ENCODE peak calls at places on chromosomes 3 and 15, in four cellular contexts. One of them, this sample, is unnamed.

GRCh38 chr3:190286014-190286413 is 36.2 kb downstream of the CLDN1 start:
- DNase-seq in SK-MEL-5: no peak
- DNase-seq in AG04449: no peak
- DNase-seq in brain microvascular endothelial cell: no peak
- DNase-seq in this sample: no peak

GRCh38 chr15:81968691-81969090 is 77.1 kb downstream of the MEX3B start:
- DNase-seq in SK-MEL-5: no peak
- DNase-seq in AG04449: no peak
- DNase-seq in brain microvascular endothelial cell: no peak
- DNase-seq in this sample: no peak

GRCh38 chr3:114218578-114219185 is 18.7 kb downstream of the ZNF80 start:
- DNase-seq in SK-MEL-5: no peak
- DNase-seq in AG04449: no peak
- DNase-seq in brain microvascular endothelial cell: no peak
- DNase-seq in this sample: no peak

GRCh38 chr3:56196700-56197099 is 271.6 kb downstream of the ERC2 start:
- DNase-seq in SK-MEL-5: no peak
- DNase-seq in AG04449: no peak
- DNase-seq in brain microvascular endothelial cell: no peak
- DNase-seq in this sample: no peak

GRCh38 chr3:156307704-156308103 is 187.3 kb downstream of the KCNAB1 start:
- DNase-seq in SK-MEL-5: no peak
- DNase-seq in AG04449: no peak
- DNase-seq in brain microvascular endothelial cell: peak; percentile 93
- DNase-seq in this sample: no peak

GRCh38 chr3:126956361-126956760 is 26.6 kb upstream of the PLXNA1 start:
- DNase-seq in SK-MEL-5: peak; percentile 26
- DNase-seq in AG04449: no peak
- DNase-seq in brain microvascular endothelial cell: no peak
- DNase-seq in this sample: no peak

GRCh38 chr3:148883163-148883562 is 18.1 kb downstream of the CPA3 start:
- DNase-seq in SK-MEL-5: no peak
- DNase-seq in AG04449: no peak
- DNase-seq in brain microvascular endothelial cell: no peak
- DNase-seq in this sample: no peak

GRCh38 chr3:55958605-55959004 is 471.5 kb upstream of the WNT5A start:
- DNase-seq in SK-MEL-5: no peak
- DNase-seq in AG04449: no peak
- DNase-seq in brain microvascular endothelial cell: no peak
- DNase-seq in this sample: no peak

GRCh38 chr3:9079674-9080073 is 116.4 kb upstream of the RAD18 start:
- DNase-seq in SK-MEL-5: no peak
- DNase-seq in AG04449: no peak
- DNase-seq in brain microvascular endothelial cell: peak; percentile 7
- DNase-seq in this sample: no peak

GRCh38 chr3:56753206-56753605 is 48.5 kb downstream of the ARHGEF3 start:
- DNase-seq in SK-MEL-5: no peak
- DNase-seq in AG04449: no peak
- DNase-seq in brain microvascular endothelial cell: no peak
- DNase-seq in this sample: no peak

GRCh38 chr15:29534378-29534777 is 264.8 kb upstream of the NSMCE3 start:
- DNase-seq in SK-MEL-5: no peak
- DNase-seq in AG04449: no peak
- DNase-seq in brain microvascular endothelial cell: no peak
- DNase-seq in this sample: no peak

GRCh38 chr3:59412506-59412905 is 362.7 kb upstream of the CFAP20DC start:
- DNase-seq in SK-MEL-5: no peak
- DNase-seq in AG04449: no peak
- DNase-seq in brain microvascular endothelial cell: no peak
- DNase-seq in this sample: no peak

GRCh38 chr15:70385052-70385451 is 287.3 kb upstream of the TLE3 start:
- DNase-seq in SK-MEL-5: no peak
- DNase-seq in AG04449: no peak
- DNase-seq in brain microvascular endothelial cell: no peak
- DNase-seq in this sample: no peak

GRCh38 chr15:62920569-62921502 is 121.7 kb upstream of the TPM1 start:
- DNase-seq in SK-MEL-5: no peak
- DNase-seq in AG04449: no peak
- DNase-seq in brain microvascular endothelial cell: peak; percentile 48
- DNase-seq in this sample: no peak

GRCh38 chr15:31296304-31297220 is 30.1 kb upstream of the KLF13 start:
- DNase-seq in SK-MEL-5: no peak
- DNase-seq in AG04449: no peak
- DNase-seq in brain microvascular endothelial cell: no peak
- DNase-seq in this sample: no peak

GRCh38 chr3:30696901-30697300 is 90.5 kb downstream of the TGFBR2 start:
- DNase-seq in SK-MEL-5: no peak
- DNase-seq in AG04449: no peak
- DNase-seq in brain microvascular endothelial cell: no peak
- DNase-seq in this sample: no peak

GRCh38 chr3:30492581-30493192 is 113.7 kb upstream of the TGFBR2 start:
- DNase-seq in SK-MEL-5: peak; percentile 41
- DNase-seq in AG04449: no peak
- DNase-seq in brain microvascular endothelial cell: peak; percentile 55
- DNase-seq in this sample: no peak

GRCh38 chr3:31503456-31503855 is 29.3 kb upstream of the STT3B start:
- DNase-seq in SK-MEL-5: no peak
- DNase-seq in AG04449: no peak
- DNase-seq in brain microvascular endothelial cell: no peak
- DNase-seq in this sample: no peak

GRCh38 chr15:64895285-64896065 is 16.2 kb upstream of the ANKDD1A start:
- DNase-seq in SK-MEL-5: peak; percentile 20
- DNase-seq in AG04449: no peak
- DNase-seq in brain microvascular endothelial cell: peak; percentile 28
- DNase-seq in this sample: peak; percentile 22

GRCh38 chr3:183958775-183959174 is 58.9 kb downstream of the ABCC5 start:
- DNase-seq in SK-MEL-5: no peak
- DNase-seq in AG04449: no peak
- DNase-seq in brain microvascular endothelial cell: no peak
- DNase-seq in this sample: no peak

GRCh38 chr3:155233213-155233612 is 60.3 kb downstream of the STRIT1 start:
- DNase-seq in SK-MEL-5: no peak
- DNase-seq in AG04449: no peak
- DNase-seq in brain microvascular endothelial cell: peak; percentile 80
- DNase-seq in this sample: no peak

GRCh38 chr3:40516201-40516600 is 8.6 kb upstream of the ZNF621 start:
- DNase-seq in SK-MEL-5: peak; percentile 27
- DNase-seq in AG04449: peak; percentile 77
- DNase-seq in brain microvascular endothelial cell: peak; percentile 64
- DNase-seq in this sample: no peak

GRCh38 chr15:80804970-80805495 is 25.9 kb downstream of the CEMIP start:
- DNase-seq in SK-MEL-5: no peak
- DNase-seq in AG04449: no peak
- DNase-seq in brain microvascular endothelial cell: no peak
- DNase-seq in this sample: peak; percentile 2

GRCh38 chr3:187777331-187778046 is 32.2 kb upstream of the BCL6 start:
- DNase-seq in SK-MEL-5: no peak
- DNase-seq in AG04449: no peak
- DNase-seq in brain microvascular endothelial cell: no peak
- DNase-seq in this sample: peak; percentile 38

GRCh38 chr3:155093261-155093660 is 13.1 kb downstream of the MME start:
- DNase-seq in SK-MEL-5: no peak
- DNase-seq in AG04449: no peak
- DNase-seq in brain microvascular endothelial cell: no peak
- DNase-seq in this sample: no peak

GRCh38 chr15:98442379-98442833 is 205.9 kb upstream of the IGF1R start:
- DNase-seq in SK-MEL-5: peak; percentile 92
- DNase-seq in AG04449: peak; percentile 34
- DNase-seq in brain microvascular endothelial cell: peak; percentile 86
- DNase-seq in this sample: peak; percentile 75

GRCh38 chr15:58748040-58748786 is 1.3 kb downstream of the ADAM10 start:
- DNase-seq in SK-MEL-5: no peak
- DNase-seq in AG04449: no peak
- DNase-seq in brain microvascular endothelial cell: no peak
- DNase-seq in this sample: peak; percentile 60

GRCh38 chr3:52247455-52248164 is 2.1 kb downstream of the PPM1M start:
- DNase-seq in SK-MEL-5: no peak
- DNase-seq in AG04449: no peak
- DNase-seq in brain microvascular endothelial cell: no peak
- DNase-seq in this sample: no peak

GRCh38 chr3:172087827-172088580 is 48.6 kb downstream of the FNDC3B start:
- DNase-seq in SK-MEL-5: no peak
- DNase-seq in AG04449: no peak
- DNase-seq in brain microvascular endothelial cell: no peak
- DNase-seq in this sample: no peak

GRCh38 chr3:71087109-71088018 is 496.2 kb downstream of the FOXP1 start:
- DNase-seq in SK-MEL-5: no peak
- DNase-seq in AG04449: no peak
- DNase-seq in brain microvascular endothelial cell: peak; percentile 78
- DNase-seq in this sample: peak; percentile 63

GRCh38 chr3:150765949-150766720 is 3.2 kb upstream of the SIAH2 start:
- DNase-seq in SK-MEL-5: no peak
- DNase-seq in AG04449: no peak
- DNase-seq in brain microvascular endothelial cell: peak; percentile 55
- DNase-seq in this sample: no peak

GRCh38 chr3:43455233-43455632 is 166.6 kb downstream of the ANO10 start:
- DNase-seq in SK-MEL-5: no peak
- DNase-seq in AG04449: peak; percentile 4
- DNase-seq in brain microvascular endothelial cell: peak; percentile 7
- DNase-seq in this sample: no peak

GRCh38 chr3:171407746-171408145 is 52.5 kb downstream of the TNIK start:
- DNase-seq in SK-MEL-5: peak; percentile 73
- DNase-seq in AG04449: peak; percentile 42
- DNase-seq in brain microvascular endothelial cell: peak; percentile 87
- DNase-seq in this sample: no peak

GRCh38 chr3:135636596-135636995 is 328.9 kb upstream of the PPP2R3A start:
- DNase-seq in SK-MEL-5: peak; percentile 5
- DNase-seq in AG04449: no peak
- DNase-seq in brain microvascular endothelial cell: no peak
- DNase-seq in this sample: no peak

GRCh38 chr15:78035319-78035718 is 42.2 kb downstream of the TBC1D2B start:
- DNase-seq in SK-MEL-5: no peak
- DNase-seq in AG04449: no peak
- DNase-seq in brain microvascular endothelial cell: no peak
- DNase-seq in this sample: no peak